ENCODE peak calls at places on chromosomes 6 and 20, in five cellular contexts. Y is astrocyte of the spinal cord; N is WTC11; A is left kidney; U is stimulated activated CD8-positive, alpha-beta memory T cell treated with anti-CD3 and anti-CD28 coated beads, Interleukin-15, amount 100 ng/mL, for 24 hours. C is an unnamed sample.

GRCh38 chr6:163554663-163555062 is 140.1 kb downstream of the QKI start:
- DNase-seq in Y (peak; percentile 43), N (peak; percentile 75), A (peak; percentile 14), U (no peak), C (no peak)

GRCh38 chr20:57619053-57619831 is 984 bp downstream of the ZBP1 start:
- DNase-seq in Y (no peak), N (no peak), A (no peak), U (no peak), C (no peak)

GRCh38 chr6:42367353-42368011 is 84.2 kb downstream of the TRERF1 start:
- DNase-seq in Y (no peak), N (no peak), A (peak; percentile 19), U (no peak), C (no peak)

GRCh38 chr6:109486068-109486467 is 3.0 kb upstream of the ZBTB24 start:
- DNase-seq in Y (no peak), N (no peak), A (no peak), U (no peak), C (no peak)

GRCh38 chr20:48350291-48350988 is 477.4 kb downstream of the PREX1 start:
- DNase-seq in Y (no peak), N (peak; percentile 74), A (peak; percentile 44), U (no peak), C (no peak)

GRCh38 chr6:8047466-8048292 is 16.5 kb downstream of the BLOC1S5 start:
- DNase-seq in Y (peak; percentile 86), N (no peak), A (no peak), U (no peak), C (no peak)

GRCh38 chr6:156779206-156780116 is 2.3 kb downstream of the ARID1B start:
- DNase-seq in Y (no peak), N (peak; percentile 38), A (peak; percentile 63), U (peak; percentile 35), C (no peak)

GRCh38 chr6:121879149-121879548 is 443.7 kb downstream of the GJA1 start:
- DNase-seq in Y (peak; percentile 90), N (no peak), A (no peak), U (no peak), C (no peak)

GRCh38 chr20:21391495-21392298 is 5.6 kb downstream of the NKX2-4 start:
- DNase-seq in Y (peak; percentile 13), N (peak; percentile 51), A (peak; percentile 58), U (no peak), C (no peak)

GRCh38 chr6:170091000-170091638 is 199.8 kb downstream of the DLL1 start:
- DNase-seq in Y (no peak), N (peak; percentile 2), A (no peak), U (no peak), C (no peak)

GRCh38 chr6:167452338-167453081 is 127.6 kb downstream of the TTLL2 start:
- DNase-seq in Y (no peak), N (no peak), A (no peak), U (no peak), C (no peak)

GRCh38 chr6:72748759-72749158 is 126.9 kb downstream of the KCNQ5 start:
- DNase-seq in Y (peak; percentile 94), N (no peak), A (no peak), U (no peak), C (no peak)

GRCh38 chr6:100229512-100229911 is 235.2 kb downstream of the SIM1 start:
- DNase-seq in Y (no peak), N (no peak), A (peak; percentile 12), U (no peak), C (no peak)

GRCh38 chr6:158706369-158706982 is 56.6 kb downstream of the SYTL3 start:
- DNase-seq in Y (peak; percentile 63), N (peak; percentile 54), A (peak; percentile 77), U (no peak), C (peak; percentile 50)

GRCh38 chr6:34315780-34316179 is 67.0 kb upstream of the SMIM29 start:
- DNase-seq in Y (no peak), N (no peak), A (peak; percentile 16), U (no peak), C (no peak)

GRCh38 chr6:33160728-33161323 is 31.4 kb downstream of the COL11A2 start:
- DNase-seq in Y (peak; percentile 89), N (peak; percentile 40), A (no peak), U (no peak), C (no peak)

GRCh38 chr6:144190593-144190992 is 40.3 kb downstream of the STX11 start:
- DNase-seq in Y (peak; percentile 57), N (no peak), A (no peak), U (no peak), C (no peak)

GRCh38 chr6:130676773-130677144 is 150.4 kb upstream of the SMLR1 start:
- DNase-seq in Y (no peak), N (no peak), A (no peak), U (no peak), C (no peak)

GRCh38 chr20:38321959-38322598 is 18.1 kb downstream of the BPI start:
- DNase-seq in Y (peak; percentile 77), N (peak; percentile 35), A (peak; percentile 82), U (no peak), C (peak; percentile 55)

GRCh38 chr6:49906511-49906910 is 40.2 kb upstream of the CRISP1 start:
- DNase-seq in Y (no peak), N (no peak), A (no peak), U (no peak), C (no peak)

GRCh38 chr6:26159417-26160273 is 72.4 kb downstream of the HFE start:
- DNase-seq in Y (peak; percentile 42), N (no peak), A (peak; percentile 72), U (no peak), C (no peak)

GRCh38 chr6:26514984-26515383 is 14.9 kb downstream of the BTN1A1 start:
- DNase-seq in Y (peak; percentile 8), N (no peak), A (no peak), U (no peak), C (no peak)

GRCh38 chr6:14423330-14423729 is 305.8 kb downstream of the CD83 start:
- DNase-seq in Y (no peak), N (no peak), A (peak; percentile 55), U (no peak), C (no peak)

GRCh38 chr20:48338717-48339116 is 489.1 kb downstream of the PREX1 start:
- DNase-seq in Y (peak; percentile 67), N (no peak), A (no peak), U (no peak), C (no peak)

GRCh38 chr20:33081411-33082154 is 2.1 kb downstream of the BPIFB4 start:
- DNase-seq in Y (no peak), N (no peak), A (no peak), U (no peak), C (no peak)

GRCh38 chr6:37615564-37616340 is 81.9 kb downstream of the MDGA1 start:
- DNase-seq in Y (peak; percentile 84), N (no peak), A (no peak), U (no peak), C (no peak)

GRCh38 chr6:118787746-118788419 is 106.1 kb upstream of the ASF1A start:
- DNase-seq in Y (no peak), N (no peak), A (peak; percentile 15), U (no peak), C (no peak)

GRCh38 chr6:163964778-163965177 is 550.3 kb downstream of the QKI start:
- DNase-seq in Y (no peak), N (no peak), A (peak; percentile 59), U (no peak), C (no peak)

GRCh38 chr6:26543953-26544352 is 5.8 kb downstream of the HMGN4 start:
- DNase-seq in Y (no peak), N (no peak), A (peak; percentile 31), U (no peak), C (no peak)

GRCh38 chr6:121142093-121142492 is 192.2 kb downstream of the TBC1D32 start:
- DNase-seq in Y (no peak), N (no peak), A (no peak), U (no peak), C (no peak)

GRCh38 chr6:39752835-39753744 is 27.9 kb upstream of the KIF6 start:
- DNase-seq in Y (no peak), N (no peak), A (no peak), U (no peak), C (no peak)

GRCh38 chr6:85443720-85444119 is 6.2 kb upstream of the NT5E start:
- DNase-seq in Y (no peak), N (no peak), A (no peak), U (no peak), C (no peak)